ENCODE peak calls at places on chromosomes 7 and 10, in nine cellular contexts. H, T, V, B, Z, O, G, K and X are unnamed samples.

GRCh38 chr10:55320187-55320586 is 519.2 kb upstream of the PCDH15 start:
- DNase-seq in H (no peak), T (no peak), V (no peak), B (no peak), Z (no peak), O (no peak), G (no peak), K (no peak), X (no peak)

GRCh38 chr7:86248977-86249376 is 394.7 kb upstream of the GRM3 start:
- DNase-seq in H (no peak), T (no peak), V (no peak), B (no peak), Z (no peak), O (no peak), G (no peak), K (no peak), X (no peak)

GRCh38 chr7:44184874-44185446 is 4.3 kb downstream of the GCK start:
- DNase-seq in H (no peak), T (no peak), V (no peak), B (no peak), Z (no peak), O (no peak), G (no peak), K (no peak), X (peak; percentile 36)

GRCh38 chr10:132942101-132942739 is at the start of gene CFAP46:
- DNase-seq in H (peak; percentile 65), T (peak; percentile 48), V (no peak), B (peak; percentile 56), Z (peak; percentile 62), O (no peak), G (peak; percentile 29), K (no peak), X (no peak)

GRCh38 chr10:52542891-52543290 is 228.8 kb downstream of the DKK1 start:
- DNase-seq in H (no peak), T (no peak), V (no peak), B (no peak), Z (no peak), O (no peak), G (no peak), K (no peak), X (no peak)

GRCh38 chr7:106421181-106421762 is 136.5 kb upstream of the NAMPT start:
- DNase-seq in H (no peak), T (peak; percentile 48), V (peak; percentile 82), B (peak; percentile 86), Z (peak; percentile 43), O (no peak), G (peak; percentile 24), K (peak; percentile 69), X (peak; percentile 82)

GRCh38 chr7:43104874-43105520 is 7.5 kb upstream of the HECW1 start:
- DNase-seq in H (no peak), T (no peak), V (no peak), B (no peak), Z (no peak), O (peak; percentile 27), G (no peak), K (no peak), X (no peak)

GRCh38 chr10:47309403-47310089 is 9.5 kb downstream of the GDF10 start:
- DNase-seq in H (no peak), T (peak; percentile 26), V (peak; percentile 19), B (no peak), Z (no peak), O (peak; percentile 63), G (no peak), K (no peak), X (no peak)

GRCh38 chr10:130745831-130746230 is 565.7 kb downstream of the TCERG1L start:
- DNase-seq in H (no peak), T (peak; percentile 20), V (no peak), B (no peak), Z (peak; percentile 7), O (no peak), G (no peak), K (peak; percentile 25), X (peak; percentile 63)

GRCh38 chr7:28107960-28108359 is 72.6 kb downstream of the JAZF1 start:
- DNase-seq in H (no peak), T (no peak), V (no peak), B (no peak), Z (no peak), O (no peak), G (no peak), K (no peak), X (no peak)

GRCh38 chr10:122446668-122447410 is 7.6 kb upstream of the ARMS2 start:
- DNase-seq in H (peak; percentile 28), T (no peak), V (peak; percentile 20), B (no peak), Z (no peak), O (no peak), G (no peak), K (peak; percentile 6), X (no peak)

GRCh38 chr7:29289156-29290021 is 94.8 kb downstream of the CHN2 start:
- DNase-seq in H (no peak), T (no peak), V (peak; percentile 39), B (peak; percentile 21), Z (no peak), O (no peak), G (no peak), K (no peak), X (peak; percentile 27)

GRCh38 chr7:130904031-130904757 is 170.2 kb upstream of the KLF14 start:
- DNase-seq in H (peak; percentile 80), T (no peak), V (no peak), B (no peak), Z (no peak), O (peak; percentile 37), G (no peak), K (peak; percentile 80), X (peak; percentile 84)

GRCh38 chr7:34247468-34247867 is 342.1 kb downstream of the BMPER start:
- DNase-seq in H (no peak), T (no peak), V (peak; percentile 10), B (no peak), Z (no peak), O (no peak), G (no peak), K (no peak), X (no peak)

GRCh38 chr10:33803248-33803647 is 468.8 kb upstream of the NRP1 start:
- DNase-seq in H (no peak), T (no peak), V (no peak), B (no peak), Z (no peak), O (no peak), G (no peak), K (no peak), X (no peak)

GRCh38 chr10:129542589-129542988 is 75.5 kb downstream of the MGMT start:
- DNase-seq in H (no peak), T (no peak), V (no peak), B (no peak), Z (no peak), O (no peak), G (no peak), K (peak; percentile 17), X (no peak)

GRCh38 chr7:151076863-151077704 is 3.5 kb downstream of the FASTK start:
- DNase-seq in H (peak; percentile 70), T (peak; percentile 51), V (peak; percentile 46), B (peak; percentile 34), Z (peak; percentile 47), O (no peak), G (no peak), K (no peak), X (no peak)

DNA sequence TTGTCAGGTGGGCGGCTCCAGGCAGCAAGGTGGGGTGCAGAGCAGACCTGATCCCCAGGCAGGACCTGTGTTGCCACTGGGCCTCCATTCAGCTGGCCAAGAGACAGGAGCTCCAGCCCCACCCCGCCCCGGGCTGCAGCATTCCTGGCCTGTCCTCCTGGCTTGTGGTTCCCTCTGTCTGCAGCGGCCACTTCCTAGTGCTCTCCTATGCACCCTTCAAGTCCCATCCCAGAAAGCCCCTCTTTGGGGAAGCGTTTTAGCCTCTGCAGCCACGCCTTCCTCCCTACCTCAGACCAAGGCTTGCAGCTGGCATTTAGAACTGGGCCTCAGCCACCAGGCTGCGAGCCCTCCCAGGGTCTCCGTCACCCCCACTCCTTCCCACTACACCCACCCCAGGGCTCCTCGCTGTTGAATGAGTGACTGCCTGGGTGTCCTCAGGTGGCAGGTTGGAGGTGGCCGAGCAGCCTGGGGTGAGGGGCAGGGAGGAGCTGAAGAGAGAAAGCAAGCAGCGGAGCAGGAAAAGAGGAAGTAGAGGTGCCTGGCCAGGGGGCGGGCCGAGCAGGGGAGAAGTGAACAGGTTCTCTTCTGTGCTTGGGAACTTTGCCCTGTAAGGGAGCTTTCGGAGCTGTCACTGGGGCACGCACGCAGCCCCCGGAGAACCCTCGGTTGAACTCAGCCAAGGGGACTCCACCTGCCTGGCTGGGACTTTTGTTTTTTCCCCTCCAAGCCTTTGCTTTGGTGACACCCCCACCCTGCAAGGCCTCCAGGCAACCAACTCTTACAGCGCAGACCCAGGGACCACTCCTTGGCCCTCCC is 109.1 kb upstream of the TNRC18 start:
- DNase-seq in H (no peak), T (peak; percentile 92), V (peak; percentile 95), B (peak; percentile 59), Z (peak; percentile 78), O (peak; percentile 40), G (peak; percentile 70), K (peak; percentile 78), X (peak; percentile 94)
- TF ChIP-seq POLR2A in H (no peak), T (peak; percentile 48), V (peak; percentile 42), B (no peak), Z (no peak), O (no peak), G (peak; percentile 13), K (no peak), X (no peak)

GRCh38 chr10:29619273-29619672 is 15.5 kb downstream of the SVIL start:
- DNase-seq in H (peak; percentile 15), T (no peak), V (no peak), B (no peak), Z (no peak), O (no peak), G (no peak), K (peak; percentile 7), X (no peak)
- H3K4me3 ChIP-seq in H (peak overlapping the region; percentile 14), T (no peak overlapping the region), V (no peak overlapping the region), B (peak overlapping the region; percentile 1), Z (no peak overlapping the region), O (no peak overlapping the region), G (no peak overlapping the region), K (no peak overlapping the region), X (no peak overlapping the region)

DNA sequence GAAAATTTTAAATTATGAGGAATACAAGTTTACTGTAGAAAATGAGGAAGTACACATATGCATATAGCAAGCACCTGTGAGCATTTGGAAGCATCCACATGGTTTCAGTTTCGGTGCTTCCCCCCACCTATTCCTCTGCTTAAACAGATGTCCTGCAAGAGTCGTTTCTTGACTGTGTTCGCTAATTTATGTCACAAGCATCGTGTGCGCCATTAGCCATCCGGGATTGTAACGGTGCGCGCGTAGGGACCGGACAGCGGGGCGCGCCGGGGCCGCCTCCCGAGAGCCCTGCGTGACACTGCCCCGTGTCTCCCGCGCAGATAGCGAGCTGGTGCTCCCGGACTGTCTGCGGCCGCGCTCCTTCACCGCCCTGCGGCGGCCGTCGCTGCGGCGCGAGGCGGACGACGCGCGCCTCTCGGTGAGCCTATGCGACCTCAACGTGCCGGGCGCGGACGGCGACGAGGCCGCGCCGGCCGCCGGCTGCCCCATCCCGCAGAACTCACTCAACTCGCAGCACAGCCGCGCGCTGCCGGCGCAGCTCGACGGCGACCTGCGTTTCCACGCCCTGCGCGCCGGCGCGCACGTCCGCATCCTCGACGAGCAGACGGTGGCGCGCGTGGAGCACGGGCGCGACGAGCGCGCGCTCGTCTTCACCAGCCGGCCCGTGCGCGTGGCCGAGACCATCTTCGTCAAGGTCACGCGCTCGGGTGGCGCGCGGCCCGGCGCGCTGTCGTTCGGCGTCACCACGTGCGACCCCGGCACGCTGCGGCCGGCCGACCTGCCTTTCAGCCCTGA is 90.9 kb downstream of the NEURL1 start:
- DNase-seq in H (no peak), T (no peak), V (peak; percentile 38), B (peak; percentile 75), Z (no peak), O (no peak), G (no peak), K (no peak), X (no peak)
- TF ChIP-seq POLR2A in H (no peak), T (no peak), V (no peak), B (no peak), Z (no peak), O (no peak), G (no peak), K (no peak), X (no peak)

GRCh38 chr10:24718031-24718855 is 5.4 kb downstream of the ARHGAP21 start:
- DNase-seq in H (peak; percentile 46), T (no peak), V (no peak), B (no peak), Z (no peak), O (no peak), G (no peak), K (no peak), X (no peak)
- H3K4me3 ChIP-seq in H (peak overlapping the region; percentile 86), T (no peak overlapping the region), V (no peak overlapping the region), B (no peak overlapping the region), Z (no peak overlapping the region), O (peak overlapping the region; percentile 81), G (no peak overlapping the region), K (no peak overlapping the region), X (no peak overlapping the region)